ENCODE peak calls at places on chromosomes 6 and 20, in nine cellular contexts. K, A, E, L, S, R, B, V and X are unnamed samples.
A peak's percentile ranks its signal among the peaks of the same experiment; 100 is the strongest.

GRCh38 chr6:85127696-85128225 is 322.1 kb upstream of the NT5E start:
- DNase-seq in A (no peak), L (no peak), E (no peak), R (no peak), K (no peak), V (no peak), S (no peak), B (no peak), X (no peak)

GRCh38 chr20:12984863-12985262 is 23.9 kb upstream of the SPTLC3 start:
- DNase-seq in R (no peak), S (no peak), A (no peak), B (no peak), L (no peak), K (no peak), E (no peak), V (peak; percentile 62), X (no peak)

GRCh38 chr20:19688031-19688806 is 69.8 kb upstream of the RIN2 start:
- DNase-seq in E (peak; percentile 54), R (peak; percentile 93), V (peak; percentile 79), L (peak; percentile 23), A (peak; percentile 34), K (peak; percentile 86), B (no peak), S (peak; percentile 37), X (peak; percentile 69)

GRCh38 chr6:155939253-155939652 is 483.6 kb upstream of the NOX3 start:
- DNase-seq in B (no peak), K (no peak), R (no peak), L (no peak), V (no peak), S (no peak), E (no peak), A (no peak), X (peak; percentile 68)

GRCh38 chr6:20978176-20978614 is 443.9 kb downstream of the CDKAL1 start:
- DNase-seq in E (peak; percentile 84), K (no peak), R (no peak), V (no peak), S (no peak), B (no peak), L (no peak), A (no peak), X (no peak)

GRCh38 chr6:50851269-50851847 is 32.7 kb downstream of the TFAP2B start:
- DNase-seq in S (no peak), K (no peak), R (no peak), E (no peak), A (no peak), B (no peak), V (no peak), L (no peak), X (no peak)

GRCh38 chr6:101666256-101666655 is 272.7 kb downstream of the GRIK2 start:
- DNase-seq in V (no peak), E (no peak), R (peak; percentile 51), L (no peak), A (peak; percentile 42), S (no peak), K (no peak), B (no peak), X (no peak)

GRCh38 chr6:160882741-160883340 is 108.7 kb upstream of the MAP3K4 start:
- DNase-seq in S (no peak), A (no peak), E (peak; percentile 1), B (no peak), V (peak; percentile 97), R (no peak), L (no peak), K (no peak), X (peak; percentile 64)

GRCh38 chr20:47066484-47067270 is 172.0 kb downstream of the EYA2 start:
- DNase-seq in L (no peak), S (no peak), B (no peak), K (no peak), A (no peak), R (peak; percentile 26), V (no peak), E (no peak), X (peak; percentile 41)

GRCh38 chr6:154356118-154356517 is 485 bp downstream of the IPCEF1 start:
- DNase-seq in R (no peak), B (no peak), L (no peak), A (no peak), S (no peak), V (no peak), K (no peak), E (no peak), X (no peak)

GRCh38 chr6:9168669-9169068 is 733.3 kb upstream of the SLC35B3 start:
- DNase-seq in A (no peak), S (no peak), L (no peak), E (no peak), K (no peak), V (no peak), R (no peak), B (no peak), X (no peak)

GRCh38 chr6:125769147-125769783 is 19.8 kb downstream of the HEY2 start:
- DNase-seq in A (no peak), R (no peak), E (no peak), L (no peak), S (no peak), K (no peak), V (no peak), B (no peak), X (no peak)

GRCh38 chr20:6562111-6562510 is 205.4 kb upstream of the BMP2 start:
- DNase-seq in S (no peak), A (no peak), B (no peak), E (no peak), R (peak; percentile 57), L (no peak), K (no peak), V (no peak), X (no peak)

GRCh38 chr6:16758163-16758975 is 2.9 kb downstream of the ATXN1 start:
- DNase-seq in K (peak; percentile 24), V (peak; percentile 72), E (no peak), R (no peak), B (no peak), A (no peak), L (no peak), S (no peak), X (peak; percentile 64)

GRCh38 chr6:28710466-28711191 is 184.9 kb downstream of the GPX5 start:
- DNase-seq in V (peak; percentile 94), L (no peak), S (no peak), E (peak; percentile 65), B (no peak), K (no peak), R (peak; percentile 73), A (no peak), X (peak; percentile 42)

GRCh38 chr20:46850416-46850815 is 44.2 kb upstream of the EYA2 start:
- DNase-seq in A (no peak), L (no peak), V (no peak), K (peak; percentile 41), B (no peak), S (no peak), E (no peak), R (no peak), X (no peak)

GRCh38 chr6:111242452-111242851 is 155.1 kb downstream of the SLC16A10 start:
- DNase-seq in A (no peak), V (no peak), E (no peak), L (no peak), B (no peak), K (no peak), R (no peak), S (no peak), X (no peak)

GRCh38 chr20:57364451-57364850 is 13.4 kb downstream of the RAE1 start:
- DNase-seq in L (no peak), V (no peak), A (no peak), R (no peak), K (no peak), E (no peak), B (no peak), S (no peak), X (no peak)

GRCh38 chr20:25227317-25227831 is 20.5 kb upstream of the PYGB start:
- DNase-seq in R (no peak), V (no peak), L (no peak), K (no peak), S (no peak), E (no peak), B (no peak), A (no peak), X (no peak)

GRCh38 chr20:47551841-47552240 is 50.2 kb downstream of the NCOA3 start:
- DNase-seq in E (no peak), K (no peak), S (no peak), B (no peak), R (no peak), A (no peak), L (no peak), V (peak; percentile 35), X (peak; percentile 18)

GRCh38 chr6:110661426-110661825 is 153.8 kb downstream of the CDK19 start:
- DNase-seq in K (no peak), L (no peak), E (no peak), V (no peak), A (no peak), R (no peak), B (no peak), S (no peak), X (no peak)

GRCh38 chr6:118353564-118353963 is 194.5 kb upstream of the PLN start:
- DNase-seq in S (no peak), V (no peak), R (no peak), L (no peak), K (no peak), B (no peak), A (no peak), E (no peak), X (no peak)

GRCh38 chr6:35091353-35092083 is 49.6 kb downstream of the TCP11 start:
- DNase-seq in K (no peak), B (no peak), E (peak; percentile 12), A (no peak), L (no peak), V (no peak), R (no peak), S (no peak), X (no peak)

GRCh38 chr6:34174846-34175399 is 29.0 kb upstream of the GRM4 start:
- DNase-seq in B (no peak), S (no peak), V (no peak), L (no peak), E (no peak), A (no peak), R (no peak), K (no peak), X (no peak)

GRCh38 chr20:23320317-23320716 is 30.3 kb upstream of the NXT1 start:
- DNase-seq in V (no peak), K (no peak), S (no peak), B (no peak), R (no peak), L (no peak), A (peak; percentile 26), E (peak; percentile 26), X (peak; percentile 6)

GRCh38 chr6:150492941-150493340 is 106.7 kb upstream of the PLEKHG1 start:
- DNase-seq in K (no peak), V (no peak), E (peak; percentile 81), R (no peak), B (no peak), A (no peak), S (no peak), L (no peak), X (no peak)

GRCh38 chr20:36824142-36824940 is 50.8 kb upstream of the DSN1 start:
- DNase-seq in A (no peak), L (no peak), K (no peak), S (no peak), V (no peak), R (no peak), B (no peak), E (no peak), X (no peak)

GRCh38 chr20:11274137-11274536 is 600.3 kb upstream of the JAG1 start:
- DNase-seq in B (no peak), V (peak; percentile 94), A (peak; percentile 52), S (peak; percentile 30), L (no peak), K (peak; percentile 8), R (peak; percentile 41), E (peak; percentile 31), X (peak; percentile 79)